ENCODE peak calls at places on chromosomes 16 and 17, in five cellular contexts. M is neural progenitor cell; R is left ventricle myocardium inferior; V is CD4-positive, alpha-beta memory T cell; T is tibial artery. F is an unnamed sample.

GRCh38 chr16:76583995-76584394 is 306.8 kb downstream of the CNTNAP4 start:
- DNase-seq in M (no peak), R (no peak), V (no peak), T (no peak), F (no peak)

GRCh38 chr17:77332981-77333685 is 192.4 kb downstream of the SEC14L1 start:
- DNase-seq in M (no peak), R (no peak), V (no peak), T (no peak), F (peak; percentile 3)

GRCh38 chr16:64964126-64964540 is 157.7 kb downstream of the CDH11 start:
- DNase-seq in M (no peak), R (no peak), V (no peak), T (no peak), F (no peak)

GRCh38 chr16:8655184-8655717 is 19.2 kb upstream of the ABAT start:
- DNase-seq in M (peak; percentile 49), R (no peak), V (no peak), T (no peak), F (no peak)

GRCh38 chr16:2936436-2937011 is 24.8 kb downstream of the FLYWCH1 start:
- DNase-seq in M (no peak), R (no peak), V (no peak), T (no peak), F (no peak)

GRCh38 chr16:86732621-86733297 is 154.4 kb downstream of the FOXL1 start:
- DNase-seq in M (peak; percentile 81), R (no peak), V (no peak), T (no peak), F (no peak)

GRCh38 chr16:46885960-46886763 is 2.0 kb downstream of the GPT2 start:
- DNase-seq in M (peak; percentile 71), R (no peak), V (no peak), T (no peak), F (no peak)

GRCh38 chr16:87628940-87629339 is 26.6 kb downstream of the JPH3 start:
- DNase-seq in M (no peak), R (no peak), V (no peak), T (no peak), F (peak; percentile 19)

GRCh38 chr16:24009060-24009459 is 173.3 kb downstream of the PRKCB start:
- DNase-seq in M (no peak), R (no peak), V (no peak), T (no peak), F (no peak)

GRCh38 chr17:28613916-28614315 is at the start of gene RSKR:
- DNase-seq in M (no peak), R (no peak), V (no peak), T (peak; percentile 28), F (no peak)

GRCh38 chr17:46940692-46941404 is 17.9 kb downstream of the GOSR2 start:
- DNase-seq in M (peak; percentile 76), R (peak; percentile 71), V (peak; percentile 55), T (peak; percentile 74), F (peak; percentile 72)

GRCh38 chr17:41894791-41895331 is 23.9 kb downstream of the ACLY start:
- DNase-seq in M (no peak), R (no peak), V (no peak), T (no peak), F (no peak)

GRCh38 chr17:12097326-12097725 is 76.6 kb downstream of the MAP2K4 start:
- DNase-seq in M (no peak), R (no peak), V (no peak), T (no peak), F (no peak)

GRCh38 chr17:27422601-27423000 is 33.6 kb upstream of the KSR1 start:
- DNase-seq in M (no peak), R (no peak), V (no peak), T (no peak), F (no peak)

GRCh38 chr16:52469775-52470174 is 77.2 kb downstream of the TOX3 start:
- DNase-seq in M (no peak), R (no peak), V (no peak), T (no peak), F (no peak)

GRCh38 chr16:56312028-56312300 is 113.4 kb downstream of the AMFR start:
- DNase-seq in M (no peak), R (no peak), V (no peak), T (no peak), F (no peak)

GRCh38 chr16:785563-786535 is 2.3 kb downstream of the RPUSD1 start:
- DNase-seq in M (peak; percentile 89), R (peak; percentile 66), V (peak; percentile 68), T (peak; percentile 38), F (peak; percentile 54)

GRCh38 chr16:71442041-71442440 is at the start of gene TLE7:
- DNase-seq in M (no peak), R (no peak), V (no peak), T (no peak), F (no peak)

GRCh38 chr16:69057400-69058378 is 47.8 kb upstream of the HAS3 start:
- DNase-seq in M (no peak), R (no peak), V (no peak), T (no peak), F (no peak)

GRCh38 chr16:89210904-89211515 is 6.5 kb upstream of the ZNF778 start:
- DNase-seq in M (no peak), R (no peak), V (no peak), T (no peak), F (no peak)

GRCh38 chr17:78962345-78962983 is 17.3 kb downstream of the LGALS3BP start:
- DNase-seq in M (no peak), R (no peak), V (no peak), T (no peak), F (no peak)

GRCh38 chr16:4654946-4655590 is 30.4 kb downstream of the MGRN1 start:
- DNase-seq in M (no peak), R (no peak), V (no peak), T (no peak), F (no peak)

GRCh38 chr16:4655801-4656200 is 31.2 kb downstream of the MGRN1 start:
- DNase-seq in M (no peak), R (no peak), V (no peak), T (no peak), F (no peak)

GRCh38 chr16:4653981-4654380 is 29.4 kb downstream of the MGRN1 start:
- DNase-seq in M (no peak), R (no peak), V (no peak), T (no peak), F (no peak)

GRCh38 chr16:4656221-4656620 is 31.6 kb downstream of the MGRN1 start:
- DNase-seq in M (no peak), R (no peak), V (no peak), T (no peak), F (no peak)

DNA sequence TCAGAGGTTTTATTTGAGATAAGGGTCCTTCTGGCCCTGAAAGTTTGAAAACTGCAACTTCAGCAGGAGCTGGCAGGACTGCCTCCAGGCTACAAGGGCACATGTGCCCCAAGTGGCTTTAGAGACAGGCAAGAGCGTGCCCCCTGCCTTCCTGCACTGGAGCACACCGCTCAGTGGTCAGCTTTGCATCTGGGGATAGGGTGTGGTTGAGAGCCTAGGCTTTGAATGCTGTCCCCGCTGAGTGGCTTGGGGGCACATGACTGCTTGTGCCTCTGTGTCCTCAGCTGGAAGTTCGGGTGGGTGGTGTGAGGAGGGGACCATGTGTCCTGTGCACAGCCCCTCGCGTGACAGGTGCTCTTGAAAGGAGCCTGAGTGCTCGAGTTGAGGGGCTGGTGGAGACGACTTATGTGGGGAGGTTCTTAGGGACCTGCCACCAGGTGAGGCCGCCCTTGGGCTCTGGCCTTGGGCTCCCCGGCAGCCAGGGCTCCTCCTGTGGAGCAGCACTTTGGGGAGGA is 29.8 kb downstream of the MGRN1 start:
- DNase-seq in M (no peak), R (no peak), V (no peak), T (no peak), F (no peak)
- H3K4me1 ChIP-seq in M (no peaks in the 10 kb centered on the region), R (peaks cover 2% of the 10 kb centered on the region), V (peaks cover 12% of the 10 kb centered on the region), T (no peaks in the 10 kb centered on the region), F (peaks cover 1% of the 10 kb centered on the region)

DNA sequence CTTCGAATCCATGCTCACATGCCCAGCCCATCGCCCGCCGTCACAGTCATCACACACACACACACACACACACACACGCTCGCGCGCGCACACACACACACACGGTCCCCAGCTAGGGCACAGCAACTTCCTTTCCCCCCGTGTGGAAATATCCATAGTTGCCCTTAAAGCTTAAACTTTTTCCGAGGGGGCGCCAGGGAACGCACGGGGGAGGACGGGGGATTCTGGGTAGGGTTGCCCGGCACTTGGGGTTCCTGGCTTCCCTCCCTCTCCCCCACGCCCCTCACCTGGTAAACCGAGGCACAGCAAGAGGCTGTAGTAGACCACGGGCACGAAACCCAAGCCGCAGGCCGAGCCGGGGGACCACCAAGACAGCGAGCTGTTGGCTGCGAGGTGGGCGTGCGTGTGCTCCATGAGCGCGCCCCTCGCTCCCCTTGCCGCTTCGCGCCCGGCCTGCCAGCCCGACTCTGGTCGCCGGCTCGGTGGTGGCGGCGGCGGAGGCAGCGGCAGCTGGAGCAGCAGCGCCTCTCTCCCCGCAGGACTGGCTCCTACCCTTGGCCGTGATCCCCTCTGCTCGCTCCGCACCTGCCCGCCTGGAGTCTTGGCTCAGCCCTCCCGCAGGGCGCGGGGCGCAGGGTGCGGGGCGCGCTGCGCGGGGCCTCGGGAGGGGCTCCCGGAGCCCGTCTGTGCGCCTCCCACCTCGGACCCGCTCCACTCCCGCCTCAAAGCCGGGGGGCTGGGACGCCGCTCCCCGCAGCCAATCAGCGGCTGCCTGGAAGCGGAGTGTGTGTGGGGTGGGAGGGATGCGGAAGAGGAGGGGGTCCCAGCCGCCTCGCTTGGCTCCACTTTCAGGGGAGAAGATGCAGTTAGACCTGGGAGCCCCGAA is at the start of gene GPR139:
- DNase-seq in M (peak; percentile 70), R (no peak), V (no peak), T (no peak), F (no peak)
- H3K27me3 ChIP-seq in M (peaks cover 76% of the 10 kb centered on the region), R (peaks cover 94% of the 10 kb centered on the region), V (no peaks in the 10 kb centered on the region), T (no peaks in the 10 kb centered on the region), F (peaks cover 14% of the 10 kb centered on the region)

DNA sequence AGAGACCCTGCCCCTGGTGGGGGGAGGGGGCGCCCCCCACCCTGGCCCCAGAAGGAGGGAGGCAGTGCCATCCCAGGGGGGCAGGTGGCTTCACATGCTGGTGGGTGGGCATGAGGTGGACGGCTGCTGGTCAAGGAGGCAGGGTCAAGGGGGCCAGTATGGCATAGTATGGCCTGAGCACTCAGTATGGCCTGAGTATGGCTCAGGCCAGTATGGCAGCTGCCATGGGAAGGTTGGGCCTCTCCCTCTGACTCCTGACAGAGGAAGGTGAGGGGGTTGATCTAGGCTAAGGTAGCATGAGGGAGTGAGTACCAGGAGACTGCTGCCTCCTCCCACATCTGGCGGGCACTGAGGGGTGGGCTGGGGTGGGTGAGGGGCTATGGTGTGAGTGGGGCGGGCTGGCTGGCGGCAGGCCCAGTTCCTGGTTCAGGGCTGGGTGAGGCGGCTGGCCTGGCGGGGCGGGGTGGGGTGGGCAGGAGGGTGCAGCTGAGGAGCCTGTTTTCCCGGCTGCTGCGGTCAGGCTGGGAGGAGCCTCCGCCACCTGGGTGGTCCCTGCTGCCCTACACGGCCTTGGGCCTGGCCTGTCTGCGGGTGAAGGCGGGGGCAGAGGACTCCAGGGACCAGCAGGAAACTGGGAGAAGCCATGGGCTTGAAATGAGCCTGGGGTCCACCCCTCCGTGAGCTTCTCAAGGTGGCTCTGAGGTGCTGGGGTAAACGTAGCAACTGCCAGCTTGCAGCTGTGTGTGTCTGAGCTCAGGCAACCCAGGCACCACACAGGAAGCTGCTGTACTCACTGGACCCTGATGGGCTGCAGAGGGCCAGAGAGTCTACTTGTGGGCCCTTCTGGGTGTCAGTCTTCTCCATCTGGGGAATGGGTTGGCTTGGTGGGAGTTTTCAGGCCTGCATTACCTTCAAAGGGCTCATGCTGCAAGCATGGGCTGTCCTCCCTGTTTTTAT is 57.0 kb downstream of the RAI1 start:
- DNase-seq in M (peak; percentile 63), R (no peak), V (no peak), T (no peak), F (no peak)
- H3K4me1 ChIP-seq in M (peaks cover 43% of the 10 kb centered on the region), R (peaks cover 81% of the 10 kb centered on the region), V (peaks cover 9% of the 10 kb centered on the region), T (peaks cover 36% of the 10 kb centered on the region), F (peaks cover 47% of the 10 kb centered on the region)

DNA sequence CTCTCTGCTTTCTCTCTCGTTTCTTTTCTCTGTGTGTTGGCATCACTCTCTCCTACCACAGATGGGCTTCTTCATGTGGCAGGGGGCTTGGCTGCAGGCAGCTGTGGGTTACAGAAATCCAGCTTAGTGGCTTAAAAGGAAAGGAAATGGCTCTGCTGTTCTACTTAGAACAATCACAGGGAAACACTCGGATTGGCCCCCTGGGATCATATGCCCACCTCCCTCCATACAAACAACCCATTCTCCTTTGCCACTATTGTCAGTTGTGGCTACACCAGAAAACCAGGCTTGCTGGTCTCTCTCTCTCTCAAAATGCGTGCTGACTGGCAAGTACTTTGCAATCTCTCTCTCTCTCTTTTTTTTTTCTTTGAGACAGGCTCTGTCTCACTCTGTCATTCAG is 20.5 kb downstream of the TBX2 start:
- DNase-seq in M (no peak), R (no peak), V (no peak), T (no peak), F (no peak)
- H3K27me3 ChIP-seq in M (peaks cover 60% of the 10 kb centered on the region), R (peaks cover 63% of the 10 kb centered on the region), V (peaks cover 4% of the 10 kb centered on the region), T (no peaks in the 10 kb centered on the region), F (no peaks in the 10 kb centered on the region)